ENCODE peak calls at places on chromosome 11, in seven cellular contexts. Y is A549, I is HCT116, O is Panc1, U is K562, B is HepG2, T is SK-N-SH. C is an unnamed sample. For H3K4me1, the result is how much of the 10 kb centered on the place peaks cover.

GRCh38 chr11:1930448-1930802 is 10.9 kb downstream of the TNNT3 start:
- DNase-seq in Y (no peak), I (no peak), O (no peak), U (no peak), B (no peak), T (no peak), C (no peak)

GRCh38 chr11:61949169-61950034 is 749 bp upstream of the BEST1 start:
- DNase-seq in Y (peak), I (peak), O (no peak), U (peak), B (peak), T (peak), C (peak)

GRCh38 chr11:45737056-45737455 is 67.9 kb upstream of the SLC35C1 start:
- DNase-seq in Y (no peak), I (no peak), O (no peak), U (no peak), B (no peak), T (no peak), C (no peak)

GRCh38 chr11:9065614-9066431 is 25.6 kb downstream of the SCUBE2 start:
- DNase-seq in Y (peak), I (no peak), O (no peak), U (no peak), B (no peak), T (no peak), C (no peak)

GRCh38 chr11:62680825-62681240 is 2.0 kb upstream of the UBXN1 start:
- DNase-seq in Y (peak), I (peak), O (no peak), U (peak), B (peak), T (peak), C (peak)

GRCh38 chr11:33984682-33985389 is 66.7 kb upstream of the CAPRIN1 start:
- DNase-seq in Y (no peak), I (no peak), O (no peak), U (peak), B (no peak), T (no peak), C (no peak)

GRCh38 chr11:82229346-82229745 is 504.3 kb downstream of the FAM181B start:
- DNase-seq in Y (peak), I (no peak), O (no peak), U (no peak), B (peak), T (peak), C (peak)

GRCh38 chr11:14380947-14381555 is 22.1 kb upstream of the RRAS2 start:
- DNase-seq in Y (peak), I (no peak), O (no peak), U (no peak), B (peak), T (peak), C (peak)

GRCh38 chr11:88583232-88583631 is 245.7 kb upstream of the CTSC start:
- DNase-seq in Y (no peak), I (no peak), O (no peak), U (no peak), B (no peak), T (no peak), C (peak)

GRCh38 chr11:62132188-62132587 is 8.4 kb downstream of the INCENP start:
- DNase-seq in Y (no peak), I (no peak), O (no peak), U (no peak), B (no peak), T (peak), C (no peak)

GRCh38 chr11:2901854-2902783 is 16.5 kb upstream of the CDKN1C start:
- DNase-seq in Y (peak), I (peak), O (peak), U (peak), B (peak), T (peak), C (peak)

GRCh38 chr11:27471067-27471587 is 1.5 kb downstream of the LGR4 start:
- DNase-seq in Y (peak), I (no peak), O (no peak), U (no peak), B (peak), T (no peak), C (peak)

GRCh38 chr11:62791501-62792192 is at the start of gene TMEM223:
- DNase-seq in Y (peak), I (peak), O (no peak), U (peak), B (peak), T (peak), C (peak)

GRCh38 chr11:126140932-126141291 is 70.5 kb downstream of the RPUSD4 start:
- DNase-seq in Y (no peak), I (no peak), O (no peak), U (no peak), B (no peak), T (peak), C (no peak)

GRCh38 chr11:126480410-126481302 is 125.2 kb downstream of the ST3GAL4 start:
- DNase-seq in Y (peak), I (peak), O (peak), U (peak), B (peak), T (peak), C (peak)

GRCh38 chr11:1882265-1883238 is 9.1 kb downstream of the PRR33 start:
- DNase-seq in Y (peak), I (peak), O (peak), U (peak), B (peak), T (peak), C (peak)

GRCh38 chr11:2578006-2578933 is 121.5 kb downstream of the KCNQ1OT1 start:
- DNase-seq in Y (no peak), I (no peak), O (no peak), U (no peak), B (no peak), T (peak), C (no peak)

GRCh38 chr11:93054881-93055280 is 85.4 kb downstream of the MTNR1B start:
- DNase-seq in Y (peak), I (peak), O (peak), U (no peak), B (peak), T (no peak), C (no peak)

GRCh38 chr11:62553839-62554361 is 7.3 kb upstream of the AHNAK start:
- DNase-seq in Y (peak), I (peak), O (peak), U (no peak), B (no peak), T (no peak), C (no peak)

GRCh38 chr11:8650401-8650990 is 32.0 kb downstream of the TRIM66 start:
- DNase-seq in Y (no peak), I (no peak), O (no peak), U (no peak), B (no peak), T (no peak), C (no peak)

GRCh38 chr11:82731691-82732277 is 1.9 kb downstream of the FAM181B start:
- DNase-seq in Y (no peak), I (no peak), O (no peak), U (no peak), B (no peak), T (peak), C (peak)

GRCh38 chr11:115518983-115519382 is 14.8 kb upstream of the CADM1 start:
- DNase-seq in Y (no peak), I (no peak), O (no peak), U (no peak), B (peak), T (no peak), C (no peak)

GRCh38 chr11:68349461-68350249 is 37.3 kb downstream of the LRP5 start:
- DNase-seq in Y (no peak), I (no peak), O (no peak), U (no peak), B (no peak), T (no peak), C (no peak)

GRCh38 chr11:101129203-101129943 is at the start of gene PGR:
- DNase-seq in Y (no peak), I (no peak), O (no peak), U (peak), B (no peak), T (peak), C (peak)

GRCh38 chr11:17782938-17783337 is 48.4 kb downstream of the KCNC1 start:
- DNase-seq in Y (no peak), I (no peak), O (no peak), U (no peak), B (no peak), T (no peak), C (no peak)

GRCh38 chr11:64853709-64854108 is 9.3 kb upstream of the CDC42BPG start:
- DNase-seq in Y (no peak), I (no peak), O (no peak), U (no peak), B (no peak), T (no peak), C (no peak)

GRCh38 chr11:1055109-1055703 is 18.7 kb upstream of the MUC6 start:
- DNase-seq in Y (no peak), I (no peak), O (no peak), U (no peak), B (no peak), T (no peak), C (no peak)

GRCh38 chr11:63847363-63847762 is 8.5 kb downstream of the MARK2 start:
- DNase-seq in Y (no peak), I (no peak), O (no peak), U (no peak), B (no peak), T (no peak), C (peak)
- H3K4me1 ChIP-seq in Y (under half), I (under half), O (under half), U (under half), B (half or more), T (under half), C (under half)

DNA sequence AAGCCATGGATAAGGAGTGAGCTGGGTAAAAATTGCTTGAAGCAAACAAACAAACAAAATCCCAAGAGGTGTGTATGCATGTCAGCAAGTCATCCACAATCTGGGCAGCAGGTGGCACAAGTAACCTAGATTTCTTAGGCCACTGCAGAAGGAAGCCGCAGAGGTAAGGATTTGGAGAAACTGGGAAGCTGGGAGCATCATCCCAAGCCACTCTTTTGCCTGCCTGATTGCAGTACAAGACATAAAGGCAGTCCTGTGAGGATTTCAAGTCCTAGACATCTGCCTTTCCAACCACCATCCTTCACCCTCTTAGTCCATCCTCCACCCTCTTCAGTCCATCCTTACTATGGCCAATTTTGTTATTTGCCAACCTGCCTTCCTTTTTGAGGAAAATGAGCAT is 67.2 kb upstream of the BMAL1 start:
- DNase-seq in Y (peak), I (peak), O (peak), U (peak), B (peak), T (peak), C (peak)
- TF ChIP-seq REST in Y (no peak), I (no peak), O (no peak), U (no peak), B (no peak), T (no peak), C (no peak)

GRCh38 chr11:35180311-35181233 is 41.6 kb downstream of the CD44 start:
- DNase-seq in Y (no peak), I (no peak), O (no peak), U (no peak), B (no peak), T (no peak), C (peak)

GRCh38 chr11:35177370-35177769 is 38.4 kb downstream of the CD44 start:
- DNase-seq in Y (no peak), I (no peak), O (no peak), U (no peak), B (no peak), T (no peak), C (no peak)

GRCh38 chr11:35178862-35179261 is 39.9 kb downstream of the CD44 start:
- DNase-seq in Y (no peak), I (no peak), O (no peak), U (no peak), B (no peak), T (no peak), C (no peak)

GRCh38 chr11:35178067-35178805 is 39.3 kb downstream of the CD44 start:
- DNase-seq in Y (no peak), I (no peak), O (no peak), U (no peak), B (no peak), T (no peak), C (no peak)

GRCh38 chr11:35179466-35180135 is 40.6 kb downstream of the CD44 start:
- DNase-seq in Y (no peak), I (no peak), O (no peak), U (no peak), B (no peak), T (no peak), C (no peak)
- H3K4me1 ChIP-seq in Y (under half), I (under half), O (half or more), U (under half), B (under half), T (under half), C (under half)

GRCh38 chr11:76604652-76605241 is 65.8 kb downstream of the LRRC32 start:
- DNase-seq in Y (no peak), I (no peak), O (no peak), U (no peak), B (no peak), T (peak), C (no peak)
- TF ChIP-seq REST in Y (no peak), I (no peak), O (no peak), U (no peak), B (no peak), T (no peak), C (no peak)